ENCODE peak calls at places on chromosomes 16 and 17, in four cellular contexts. One of them, this sample, is unnamed.

GRCh38 chr16:70162041-70162451 is 11.5 kb upstream of the CLEC18C start:
- DNase-seq in HEK293T: peak
- DNase-seq in stimulated activated CD8-positive, alpha-beta memory T cell treated with anti-CD3 and anti-CD28 coated beads, Interleukin-7, amount 100 ng/mL, for 48 hours: no peak
- DNase-seq in T-helper 9 cell: no peak
- DNase-seq in this sample: no peak

GRCh38 chr16:22373662-22374310 is 633 bp downstream of the CDR2 start:
- DNase-seq in HEK293T: peak
- DNase-seq in stimulated activated CD8-positive, alpha-beta memory T cell treated with anti-CD3 and anti-CD28 coated beads, Interleukin-7, amount 100 ng/mL, for 48 hours: no peak
- DNase-seq in T-helper 9 cell: peak
- DNase-seq in this sample: peak

GRCh38 chr17:21213491-21214014 is 408 bp downstream of the TMEM11 start:
- DNase-seq in HEK293T: peak
- DNase-seq in stimulated activated CD8-positive, alpha-beta memory T cell treated with anti-CD3 and anti-CD28 coated beads, Interleukin-7, amount 100 ng/mL, for 48 hours: no peak
- DNase-seq in T-helper 9 cell: no peak
- DNase-seq in this sample: no peak

GRCh38 chr17:50184611-50185398 is 16.6 kb downstream of the COL1A1 start:
- DNase-seq in HEK293T: no peak
- DNase-seq in stimulated activated CD8-positive, alpha-beta memory T cell treated with anti-CD3 and anti-CD28 coated beads, Interleukin-7, amount 100 ng/mL, for 48 hours: no peak
- DNase-seq in T-helper 9 cell: no peak
- DNase-seq in this sample: no peak

GRCh38 chr16:57643166-57643813 is 14.9 kb downstream of the ADGRG1 start:
- DNase-seq in HEK293T: no peak
- DNase-seq in stimulated activated CD8-positive, alpha-beta memory T cell treated with anti-CD3 and anti-CD28 coated beads, Interleukin-7, amount 100 ng/mL, for 48 hours: no peak
- DNase-seq in T-helper 9 cell: no peak
- DNase-seq in this sample: no peak

GRCh38 chr16:85639529-85640253 is 26.6 kb downstream of the GSE1 start:
- DNase-seq in HEK293T: no peak
- DNase-seq in stimulated activated CD8-positive, alpha-beta memory T cell treated with anti-CD3 and anti-CD28 coated beads, Interleukin-7, amount 100 ng/mL, for 48 hours: no peak
- DNase-seq in T-helper 9 cell: no peak
- DNase-seq in this sample: no peak

GRCh38 chr17:67027031-67027628 is 17.2 kb upstream of the CACNG1 start:
- DNase-seq in HEK293T: no peak
- DNase-seq in stimulated activated CD8-positive, alpha-beta memory T cell treated with anti-CD3 and anti-CD28 coated beads, Interleukin-7, amount 100 ng/mL, for 48 hours: no peak
- DNase-seq in T-helper 9 cell: no peak
- DNase-seq in this sample: no peak

GRCh38 chr16:13923703-13924298 is 3.8 kb downstream of the ERCC4 start:
- DNase-seq in HEK293T: peak
- DNase-seq in stimulated activated CD8-positive, alpha-beta memory T cell treated with anti-CD3 and anti-CD28 coated beads, Interleukin-7, amount 100 ng/mL, for 48 hours: no peak
- DNase-seq in T-helper 9 cell: no peak
- DNase-seq in this sample: no peak

GRCh38 chr17:33892677-33893076 is 362.4 kb upstream of the CCL2 start:
- DNase-seq in HEK293T: no peak
- DNase-seq in stimulated activated CD8-positive, alpha-beta memory T cell treated with anti-CD3 and anti-CD28 coated beads, Interleukin-7, amount 100 ng/mL, for 48 hours: no peak
- DNase-seq in T-helper 9 cell: no peak
- DNase-seq in this sample: no peak

GRCh38 chr16:14678748-14679497 is 15.2 kb downstream of the PLA2G10 start:
- DNase-seq in HEK293T: no peak
- DNase-seq in stimulated activated CD8-positive, alpha-beta memory T cell treated with anti-CD3 and anti-CD28 coated beads, Interleukin-7, amount 100 ng/mL, for 48 hours: no peak
- DNase-seq in T-helper 9 cell: no peak
- DNase-seq in this sample: no peak